ENCODE peak calls at places on chromosome 14, in four cellular contexts. C is PC-3, V is Karpas-422, Q is H1. R is an unnamed sample.

GRCh38 chr14:101442451-101442850 is 118.8 kb upstream of the DIO3 start:
- DNase-seq in C (no peak), V (no peak), Q (no peak), R (no peak)

GRCh38 chr14:85482549-85482948 is 47.4 kb upstream of the FLRT2 start:
- DNase-seq in C (no peak), V (no peak), Q (no peak), R (no peak)

GRCh38 chr14:35414365-35414764 is 9.8 kb upstream of the NFKBIA start:
- DNase-seq in C (peak; percentile 41), V (no peak), Q (no peak), R (peak; percentile 40)

GRCh38 chr14:104757238-104757585 is 4.3 kb downstream of the SIVA1 start:
- DNase-seq in C (no peak), V (no peak), Q (no peak), R (no peak)

GRCh38 chr14:102696332-102696731 is 80.9 kb upstream of the TRAF3 start:
- DNase-seq in C (no peak), V (no peak), Q (no peak), R (no peak)

GRCh38 chr14:79044894-79045624 is 874.9 kb downstream of the NRXN3 start:
- DNase-seq in C (peak; percentile 97), V (no peak), Q (no peak), R (peak; percentile 58)

GRCh38 chr14:94676495-94677238 is 64.5 kb downstream of the SERPINA3 start:
- DNase-seq in C (no peak), V (no peak), Q (no peak), R (no peak)

GRCh38 chr14:64643709-64644108 is 60.5 kb upstream of the PLEKHG3 start:
- DNase-seq in C (no peak), V (no peak), Q (no peak), R (no peak)

GRCh38 chr14:31232081-31232480 is 24.5 kb upstream of the HECTD1 start:
- DNase-seq in C (no peak), V (no peak), Q (no peak), R (no peak)

GRCh38 chr14:64725360-64725815 is 21.2 kb downstream of the PLEKHG3 start:
- DNase-seq in C (no peak), V (peak; percentile 65), Q (no peak), R (no peak)

GRCh38 chr14:22333408-22334274 is 255.4 kb downstream of the DAD1 start:
- DNase-seq in C (peak; percentile 99), V (no peak), Q (no peak), R (peak; percentile 49)

GRCh38 chr14:100142073-100143040 is 17.1 kb downstream of the DEGS2 start:
- DNase-seq in C (no peak), V (no peak), Q (no peak), R (no peak)

GRCh38 chr14:44795725-44796124 is 166.0 kb downstream of the KLHL28 start:
- DNase-seq in C (peak; percentile 75), V (no peak), Q (no peak), R (no peak)

GRCh38 chr14:51283402-51283825 is 43.4 kb downstream of the TMX1 start:
- DNase-seq in C (peak; percentile 98), V (peak; percentile 83), Q (no peak), R (peak; percentile 97)

GRCh38 chr14:102323102-102323501 is 3.6 kb downstream of the ZNF839 start:
- DNase-seq in C (peak; percentile 84), V (peak; percentile 75), Q (no peak), R (peak; percentile 96)

GRCh38 chr14:74463697-74464096 is 29.4 kb downstream of the NPC2 start:
- DNase-seq in C (no peak), V (no peak), Q (peak; percentile 1), R (no peak)

GRCh38 chr14:21075719-21076437 is 5.8 kb downstream of the ARHGEF40 start:
- DNase-seq in C (no peak), V (no peak), Q (no peak), R (no peak)

GRCh38 chr14:60951781-60952435 is 29.0 kb downstream of the TRMT5 start:
- DNase-seq in C (no peak), V (no peak), Q (no peak), R (peak; percentile 49)

GRCh38 chr14:50038398-50039119 is 77.8 kb downstream of the VCPKMT start:
- DNase-seq in C (peak; percentile 98), V (no peak), Q (no peak), R (peak; percentile 65)

GRCh38 chr14:50040401-50040775 is 76.0 kb downstream of the VCPKMT start:
- DNase-seq in C (peak; percentile 91), V (peak; percentile 56), Q (no peak), R (peak; percentile 38)

GRCh38 chr14:50039734-50040400 is 76.5 kb downstream of the VCPKMT start:
- DNase-seq in C (peak; percentile 44), V (no peak), Q (no peak), R (no peak)

GRCh38 chr14:50037837-50038236 is 78.5 kb downstream of the VCPKMT start:
- DNase-seq in C (no peak), V (no peak), Q (no peak), R (no peak)

GRCh38 chr14:50039120-50039517 is 77.3 kb downstream of the VCPKMT start:
- DNase-seq in C (no peak), V (no peak), Q (no peak), R (no peak)
- H3K9ac ChIP-seq in C (peak overlapping the region; percentile 73), V (no peak overlapping the region), Q (no peak overlapping the region), R (no peak overlapping the region)

GRCh38 chr14:106037380-106037779 is 511.0 kb downstream of the TMEM121 start:
- DNase-seq in C (peak; percentile 4), V (no peak), Q (no peak), R (no peak)
- H3K9ac ChIP-seq in C (no peak overlapping the region), V (no peak overlapping the region), Q (no peak overlapping the region), R (no peak overlapping the region)

GRCh38 chr14:68376067-68376810 is 416.6 kb downstream of the ZFP36L1 start:
- DNase-seq in C (peak; percentile 70), V (no peak), Q (no peak), R (no peak)
- H3K9ac ChIP-seq in C (no peak overlapping the region), V (no peak overlapping the region), Q (no peak overlapping the region), R (no peak overlapping the region)

DNA sequence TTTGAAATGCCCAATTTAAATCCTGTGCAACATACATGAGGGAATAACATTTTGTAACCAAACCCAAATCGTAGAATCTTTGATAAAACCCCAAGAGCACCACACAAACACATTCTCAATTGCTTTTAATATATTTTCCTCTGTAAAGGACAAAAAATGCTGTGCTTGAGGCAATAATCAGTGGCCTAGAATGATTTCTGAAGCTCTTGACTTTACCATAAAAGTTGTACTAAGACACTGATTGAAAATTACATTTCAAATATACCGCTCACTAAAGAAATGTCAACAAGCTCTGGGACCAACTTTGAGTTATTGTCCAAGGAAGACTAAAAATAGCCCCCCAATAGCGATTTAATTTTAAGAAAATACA is 1.5 kb downstream of the EML5 start:
- DNase-seq in C (no peak), V (no peak), Q (no peak), R (no peak)
- H3K9ac ChIP-seq in C (no peak overlapping the region), V (no peak overlapping the region), Q (no peak overlapping the region), R (no peak overlapping the region)